ENCODE peak calls at places on chromosome 7, in ten cellular contexts. Q is astrocyte, N is OCI-LY7, U is ovary, J is prostate gland, G is H1, M is psoas muscle, A is heart right ventricle, L is HCT116, R is transverse colon. I is an unnamed sample. For H3K4me1, the result is how much of the 10 kb centered on the place peaks cover.

GRCh38 chr7:83466956-83467355 is 182.0 kb downstream of the SEMA3E start:
- DNase-seq in Q (no peak), M (no peak), L (no peak), G (no peak), J (no peak), U (no peak), A (no peak), N (no peak), R (no peak), I (no peak)

GRCh38 chr7:123725586-123726171 is 23.1 kb downstream of the WASL start:
- DNase-seq in R (no peak), L (no peak), J (no peak), U (no peak), N (no peak), A (no peak), Q (no peak), M (no peak), G (no peak), I (no peak)

GRCh38 chr7:124208173-124208572 is 175.3 kb upstream of the TMEM229A start:
- DNase-seq in Q (no peak), L (no peak), N (no peak), R (no peak), U (no peak), G (no peak), A (no peak), M (no peak), J (no peak), I (no peak)

GRCh38 chr7:142279616-142280015 is 21.8 kb upstream of the PRSS58 start:
- DNase-seq in U (no peak), A (no peak), J (no peak), R (no peak), M (no peak), N (no peak), Q (no peak), L (no peak), G (no peak), I (no peak)

GRCh38 chr7:140330128-140330527 is 68.2 kb downstream of the SLC37A3 start:
- DNase-seq in A (no peak), Q (no peak), G (no peak), M (no peak), U (no peak), L (no peak), J (no peak), N (no peak), R (no peak), I (no peak)

GRCh38 chr7:124257638-124258308 is 224.9 kb upstream of the TMEM229A start:
- DNase-seq in A (no peak), J (no peak), Q (no peak), M (no peak), U (no peak), G (no peak), N (no peak), L (no peak), R (no peak), I (no peak)

GRCh38 chr7:37212526-37212925 is 236.1 kb downstream of the ELMO1 start:
- DNase-seq in G (no peak), N (no peak), Q (no peak), J (no peak), A (no peak), M (no peak), R (no peak), L (no peak), U (no peak), I (no peak)

GRCh38 chr7:128940494-128941322 is 3.0 kb downstream of the IRF5 start:
- DNase-seq in R (peak), A (peak), L (no peak), N (peak), U (no peak), Q (no peak), J (no peak), M (peak), G (peak), I (peak)

GRCh38 chr7:25856056-25856780 is 295.8 kb upstream of the NFE2L3 start:
- DNase-seq in R (peak), L (no peak), U (no peak), M (no peak), Q (no peak), J (no peak), N (no peak), A (no peak), G (no peak), I (no peak)

GRCh38 chr7:29291723-29292591 is 97.4 kb downstream of the CHN2 start:
- DNase-seq in L (no peak), M (no peak), R (no peak), A (no peak), Q (no peak), N (no peak), J (no peak), G (no peak), U (no peak), I (no peak)

GRCh38 chr7:50534690-50535290 is 30.4 kb downstream of the DDC start:
- DNase-seq in J (no peak), M (peak), Q (peak), G (no peak), L (peak), N (no peak), A (no peak), R (no peak), U (no peak), I (no peak)

GRCh38 chr7:79287976-79288375 is 165.5 kb downstream of the MAGI2 start:
- DNase-seq in Q (peak), L (no peak), N (no peak), U (no peak), J (no peak), G (no peak), R (no peak), M (no peak), A (no peak), I (no peak)

GRCh38 chr7:98066208-98066607 is 40.5 kb upstream of the LMTK2 start:
- DNase-seq in R (no peak), N (no peak), J (no peak), L (no peak), A (no peak), G (no peak), M (no peak), Q (no peak), U (no peak), I (no peak)

GRCh38 chr7:22332481-22332880 is 24.5 kb downstream of the RAPGEF5 start:
- DNase-seq in J (no peak), M (no peak), U (no peak), Q (no peak), R (no peak), G (no peak), A (no peak), L (no peak), N (peak), I (no peak)

GRCh38 chr7:24905996-24906770 is 73.8 kb downstream of the OSBPL3 start:
- DNase-seq in A (no peak), G (no peak), J (no peak), Q (no peak), L (peak), M (no peak), R (no peak), N (no peak), U (peak), I (no peak)

GRCh38 chr7:47815867-47816266 is 132.4 kb downstream of the PKD1L1 start:
- DNase-seq in J (no peak), R (no peak), G (no peak), Q (no peak), L (no peak), M (no peak), A (no peak), N (no peak), U (no peak), I (no peak)

GRCh38 chr7:47819054-47819920 is 129.0 kb downstream of the PKD1L1 start:
- DNase-seq in Q (peak), G (peak), A (peak), L (peak), M (peak), R (peak), J (peak), U (peak), N (peak), I (peak)

GRCh38 chr7:47817922-47818321 is 130.3 kb downstream of the PKD1L1 start:
- DNase-seq in G (no peak), N (no peak), M (no peak), Q (no peak), L (no peak), J (no peak), A (no peak), U (no peak), R (no peak), I (no peak)

GRCh38 chr7:47814905-47815613 is 133.2 kb downstream of the PKD1L1 start:
- DNase-seq in G (no peak), A (no peak), R (no peak), Q (no peak), L (no peak), J (no peak), M (no peak), N (no peak), U (no peak), I (no peak)

DNA sequence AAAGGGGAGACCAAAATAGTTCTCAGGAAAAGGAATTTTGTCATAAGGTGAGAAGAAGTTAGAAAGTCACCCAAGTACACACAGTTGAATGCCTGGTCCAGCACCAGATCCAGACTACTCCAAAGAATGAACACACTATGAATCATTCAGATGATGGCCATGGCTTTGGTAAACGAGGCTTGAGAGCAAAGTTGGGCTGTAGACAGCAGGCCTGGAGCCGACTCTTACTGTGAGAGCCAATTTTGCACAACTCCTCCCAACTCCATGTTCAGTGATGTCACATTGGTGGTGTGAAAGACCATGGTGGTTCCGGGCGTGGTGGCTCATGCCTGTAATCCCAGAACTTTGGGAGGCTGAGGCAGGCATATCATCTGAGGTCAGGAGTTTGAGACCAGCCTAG is 131.6 kb downstream of the PKD1L1 start:
- DNase-seq in N (no peak), M (peak), U (no peak), A (no peak), J (no peak), G (no peak), L (no peak), Q (peak), R (no peak), I (peak)
- H3K4me1 ChIP-seq in N (under half), M (under half), U (under half), A (under half), J (under half), G (under half), L (under half), Q (under half), R (under half), I (under half)

DNA sequence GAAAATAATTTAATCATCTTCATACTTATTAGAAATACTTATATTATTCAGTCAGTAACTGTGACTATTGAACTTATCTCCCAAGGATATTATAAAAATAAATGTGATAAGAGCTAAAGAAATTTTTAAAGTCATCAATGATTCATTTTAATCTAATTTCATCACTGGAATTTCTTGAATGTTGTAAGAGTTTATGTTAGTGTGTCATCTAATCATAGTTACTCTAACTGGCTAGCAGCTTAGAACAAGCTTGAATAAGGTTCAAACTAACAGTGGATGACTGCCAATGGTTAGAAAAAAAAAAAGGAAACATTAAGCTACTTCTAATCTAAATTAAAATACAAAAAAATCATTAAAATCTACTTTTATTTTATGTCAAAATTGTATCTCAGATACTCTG is 1066.3 kb downstream of the CNTNAP2 start:
- DNase-seq in R (no peak), Q (no peak), U (no peak), A (no peak), L (no peak), M (no peak), J (no peak), N (no peak), G (no peak), I (no peak)
- H3K4me3 ChIP-seq in R (no peak), Q (no peak), U (no peak), A (no peak), L (no peak), M (no peak), J (no peak), N (no peak), G (no peak), I (no peak)

GRCh38 chr7:131071786-131072504 is 255.7 kb upstream of the MKLN1 start:
- DNase-seq in U (peak), Q (peak), L (no peak), N (peak), A (peak), J (no peak), R (peak), G (no peak), M (peak), I (peak)
- H3K4me1 ChIP-seq in U (under half), Q (under half), L (under half), N (under half), A (half or more), J (under half), R (under half), G (under half), M (half or more), I (under half)

GRCh38 chr7:15557686-15558085 is 4.1 kb downstream of the AGMO start:
- DNase-seq in N (no peak), U (no peak), R (no peak), M (no peak), A (no peak), L (no peak), Q (no peak), J (no peak), G (no peak), I (no peak)
- H3K4me3 ChIP-seq in N (no peak), U (no peak), R (no peak), M (peak), A (peak), L (no peak), Q (no peak), J (no peak), G (no peak), I (no peak)

DNA sequence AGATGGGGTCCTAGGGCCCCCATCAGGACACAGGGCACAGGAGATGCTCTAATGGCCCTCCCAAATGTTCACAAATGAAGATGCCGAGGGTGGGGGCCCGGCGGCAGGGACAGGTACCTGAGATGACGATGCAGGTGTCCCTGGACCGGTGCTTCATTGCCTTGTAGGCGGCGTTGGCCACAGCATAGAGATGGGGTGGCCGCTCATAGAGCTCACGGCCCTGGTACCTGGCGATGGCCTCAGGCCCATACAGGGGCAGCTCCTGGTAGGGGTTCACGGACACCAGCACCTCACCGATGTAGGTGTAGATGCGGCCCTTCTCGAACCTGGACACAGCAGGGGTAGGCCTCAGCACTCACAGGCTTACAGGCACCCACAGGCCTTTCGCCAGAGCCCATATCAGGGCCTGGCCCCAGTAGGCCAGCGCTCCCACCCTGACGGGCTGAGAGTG is 2.0 kb downstream of the MYO1G start:
- DNase-seq in N (no peak), J (no peak), Q (no peak), U (no peak), R (no peak), G (peak), A (no peak), L (no peak), M (no peak), I (no peak)
- H3K4me1 ChIP-seq in N (half or more), J (under half), Q (under half), U (under half), R (under half), G (under half), A (under half), L (under half), M (under half), I (under half)